ENCODE peak calls at places on chromosomes 13 and 19, in nine cellular contexts. D, T, A, V, I, U, L, M and W are unnamed samples.

GRCh38 chr13:114026128-114026880 is 52.4 kb upstream of the C13orf46 start:
- DNase-seq in D (no peak), T (no peak), A (no peak), V (no peak), I (no peak), U (no peak), L (no peak), M (no peak), W (peak)

GRCh38 chr19:6057651-6058365 is 52.5 kb downstream of the RFX2 start:
- DNase-seq in D (no peak), T (no peak), A (peak), V (no peak), I (no peak), U (no peak), L (no peak), M (no peak), W (no peak)

GRCh38 chr13:36190771-36191170 is 23.6 kb downstream of the SOHLH2 start:
- DNase-seq in D (peak), T (no peak), A (no peak), V (no peak), I (no peak), U (no peak), L (no peak), M (no peak), W (no peak)

GRCh38 chr19:7869910-7870511 is 4.2 kb downstream of the PRR36 start:
- DNase-seq in D (peak), T (no peak), A (peak), V (peak), I (no peak), U (peak), L (peak), M (peak), W (peak)

GRCh38 chr13:95626768-95627167 is 17.7 kb downstream of the DZIP1 start:
- DNase-seq in D (no peak), T (no peak), A (no peak), V (no peak), I (no peak), U (no peak), L (no peak), M (no peak), W (no peak)

GRCh38 chr13:22014469-22014868 is 343.6 kb downstream of the FGF9 start:
- DNase-seq in D (no peak), T (no peak), A (no peak), V (no peak), I (no peak), U (no peak), L (no peak), M (no peak), W (no peak)

GRCh38 chr13:59488436-59488835 is 675.3 kb downstream of the DIAPH3 start:
- DNase-seq in D (no peak), T (no peak), A (no peak), V (no peak), I (no peak), U (no peak), L (no peak), M (no peak), W (no peak)

GRCh38 chr13:113816248-113816924 is 47.5 kb downstream of the GAS6 start:
- DNase-seq in D (peak), T (no peak), A (no peak), V (no peak), I (no peak), U (no peak), L (no peak), M (peak), W (peak)

GRCh38 chr19:58544591-58545285 is 874 bp downstream of the TRIM28 start:
- DNase-seq in D (peak), T (no peak), A (peak), V (peak), I (no peak), U (peak), L (no peak), M (no peak), W (no peak)

GRCh38 chr13:26132756-26133155 is 80.9 kb upstream of the SHISA2 start:
- DNase-seq in D (peak), T (peak), A (no peak), V (peak), I (no peak), U (no peak), L (no peak), M (no peak), W (no peak)

GRCh38 chr19:45130888-45131615 is 29.7 kb downstream of the NKPD1 start:
- DNase-seq in D (no peak), T (no peak), A (peak), V (peak), I (no peak), U (peak), L (no peak), M (no peak), W (peak)

GRCh38 chr13:23695711-23696512 is 125.7 kb downstream of the TNFRSF19 start:
- DNase-seq in D (no peak), T (no peak), A (peak), V (no peak), I (no peak), U (no peak), L (no peak), M (peak), W (peak)

GRCh38 chr19:38596057-38596981 is 21.4 kb downstream of the MAP4K1 start:
- DNase-seq in D (no peak), T (no peak), A (peak), V (peak), I (no peak), U (peak), L (peak), M (peak), W (peak)

GRCh38 chr13:112133489-112134149 is 66.7 kb downstream of the SOX1 start:
- DNase-seq in D (no peak), T (no peak), A (no peak), V (no peak), I (no peak), U (no peak), L (no peak), M (no peak), W (no peak)

GRCh38 chr19:57244513-57244912 is 4.1 kb downstream of the ZNF805 start:
- DNase-seq in D (no peak), T (no peak), A (no peak), V (no peak), I (no peak), U (no peak), L (no peak), M (no peak), W (no peak)

GRCh38 chr19:8659905-8660304 is 29.5 kb downstream of the NFILZ start:
- DNase-seq in D (no peak), T (no peak), A (no peak), V (no peak), I (no peak), U (no peak), L (no peak), M (no peak), W (no peak)

GRCh38 chr13:81957121-81957520 is 1616.2 kb upstream of the SPRY2 start:
- DNase-seq in D (no peak), T (no peak), A (no peak), V (peak), I (no peak), U (no peak), L (no peak), M (no peak), W (no peak)

GRCh38 chr13:85497652-85498051 is 301.6 kb downstream of the SLITRK6 start:
- DNase-seq in D (peak), T (peak), A (no peak), V (no peak), I (peak), U (no peak), L (no peak), M (no peak), W (no peak)

GRCh38 chr19:6652214-6653094 is 17.5 kb downstream of the TNFSF14 start:
- DNase-seq in D (no peak), T (no peak), A (no peak), V (no peak), I (no peak), U (no peak), L (no peak), M (no peak), W (no peak)

GRCh38 chr19:38731654-38732301 is 12.5 kb downstream of the CAPN12 start:
- DNase-seq in D (no peak), T (no peak), A (no peak), V (no peak), I (no peak), U (no peak), L (peak), M (no peak), W (no peak)

GRCh38 chr19:47573076-47574026 is at the start of gene ZNF541:
- DNase-seq in D (peak), T (no peak), A (peak), V (no peak), I (no peak), U (no peak), L (peak), M (peak), W (peak)

GRCh38 chr13:34011552-34012085 is 193.7 kb downstream of the RFC3 start:
- DNase-seq in D (no peak), T (no peak), A (no peak), V (peak), I (no peak), U (no peak), L (no peak), M (no peak), W (peak)

GRCh38 chr19:3041302-3041701 is 12.2 kb upstream of the TLE2 start:
- DNase-seq in D (no peak), T (no peak), A (no peak), V (peak), I (no peak), U (no peak), L (no peak), M (no peak), W (no peak)

GRCh38 chr13:42354246-42355117 is 82.5 kb downstream of the AKAP11 start:
- DNase-seq in D (peak), T (no peak), A (peak), V (peak), I (no peak), U (no peak), L (no peak), M (peak), W (no peak)

GRCh38 chr19:47601180-47601904 is 7.6 kb upstream of the BICRA start:
- DNase-seq in D (no peak), T (no peak), A (no peak), V (no peak), I (no peak), U (no peak), L (peak), M (no peak), W (no peak)

GRCh38 chr13:111612918-111613317 is 292.5 kb downstream of the TEX29 start:
- DNase-seq in D (no peak), T (no peak), A (no peak), V (no peak), I (no peak), U (no peak), L (no peak), M (no peak), W (no peak)

GRCh38 chr13:58302349-58302748 is 670.8 kb downstream of the PCDH17 start:
- DNase-seq in D (no peak), T (no peak), A (no peak), V (no peak), I (no peak), U (no peak), L (no peak), M (no peak), W (no peak)

GRCh38 chr13:79519252-79519651 is 38.3 kb downstream of the NDFIP2 start:
- DNase-seq in D (peak), T (no peak), A (no peak), V (no peak), I (no peak), U (no peak), L (no peak), M (no peak), W (no peak)

GRCh38 chr19:10230904-10231623 is at the start of gene S1PR2:
- DNase-seq in D (peak), T (peak), A (peak), V (peak), I (no peak), U (peak), L (peak), M (peak), W (peak)

GRCh38 chr13:27638521-27638920 is 16.8 kb downstream of the POLR1D start:
- DNase-seq in D (peak), T (no peak), A (no peak), V (no peak), I (no peak), U (no peak), L (no peak), M (no peak), W (no peak)

GRCh38 chr13:112995395-112996091 is 26.5 kb downstream of the MCF2L start:
- DNase-seq in D (no peak), T (no peak), A (no peak), V (no peak), I (no peak), U (no peak), L (peak), M (no peak), W (no peak)